ENCODE peak calls at places on chromosomes 13 and 19, in seven cellular contexts. W, T, V, N, U, I and E are unnamed samples.

GRCh38 chr13:45500492-45501174 is 35.9 kb downstream of the COG3 start:
- DNase-seq in V (no peak), N (peak), W (no peak), T (no peak), I (no peak), U (peak), E (no peak)

GRCh38 chr13:76812971-76813691 is 73.1 kb downstream of the KCTD12 start:
- DNase-seq in I (no peak), W (no peak), T (peak), U (no peak), N (peak), V (no peak), E (peak)

GRCh38 chr19:799076-799881 is 2.0 kb downstream of the PTBP1 start:
- DNase-seq in N (no peak), U (peak), V (no peak), W (peak), T (no peak), I (no peak), E (no peak)

GRCh38 chr19:55452381-55453325 is 8.8 kb downstream of the ISOC2 start:
- DNase-seq in N (no peak), U (peak), W (peak), I (peak), V (no peak), T (peak), E (peak)

GRCh38 chr13:106561551-106562170 is 6.3 kb downstream of the ARGLU1 start:
- DNase-seq in V (no peak), U (no peak), W (peak), T (no peak), N (no peak), I (peak), E (no peak)

GRCh38 chr13:90918551-90918950 is 428.9 kb upstream of the MIR17HG start:
- DNase-seq in I (no peak), T (no peak), V (no peak), U (no peak), N (peak), W (no peak), E (no peak)

GRCh38 chr13:44591316-44591715 is 15.2 kb upstream of the TSC22D1 start:
- DNase-seq in N (no peak), V (no peak), U (no peak), T (no peak), I (no peak), W (peak), E (no peak)

GRCh38 chr19:10760268-10760944 is 42.5 kb downstream of the DNM2 start:
- DNase-seq in W (no peak), N (no peak), V (no peak), U (no peak), I (peak), T (no peak), E (no peak)

GRCh38 chr19:34171539-34171876 is 796 bp upstream of the LSM14A start:
- DNase-seq in V (no peak), T (no peak), W (no peak), I (peak), U (no peak), N (peak), E (no peak)

GRCh38 chr13:70893832-70894231 is 785.6 kb upstream of the KLHL1 start:
- DNase-seq in U (no peak), T (no peak), I (no peak), V (no peak), N (no peak), W (peak), E (no peak)

GRCh38 chr13:77325371-77325941 is 1.4 kb downstream of the MYCBP2 start:
- DNase-seq in W (no peak), N (no peak), I (no peak), V (no peak), T (no peak), U (peak), E (no peak)

GRCh38 chr13:71864981-71865857 is 1.8 kb downstream of the DACH1 start:
- DNase-seq in W (peak), U (no peak), V (no peak), I (peak), N (no peak), T (peak), E (peak)

GRCh38 chr19:7862413-7862951 is 11.7 kb downstream of the PRR36 start:
- DNase-seq in I (peak), W (peak), N (no peak), T (peak), U (no peak), V (peak), E (peak)

GRCh38 chr13:74554581-74555290 is 420.5 kb upstream of the KLF12 start:
- DNase-seq in T (no peak), I (no peak), U (no peak), N (no peak), W (no peak), V (no peak), E (no peak)

GRCh38 chr19:35856546-35857149 is at the start of gene KIRREL2:
- DNase-seq in I (peak), V (no peak), N (no peak), U (no peak), T (no peak), W (peak), E (no peak)

GRCh38 chr13:97057196-97057595 is 62.9 kb upstream of the OXGR1 start:
- DNase-seq in W (no peak), N (no peak), T (no peak), I (no peak), V (no peak), U (no peak), E (no peak)

GRCh38 chr19:5628470-5628869 is 5.6 kb downstream of the SAFB start:
- DNase-seq in I (no peak), W (no peak), N (no peak), V (no peak), T (peak), U (no peak), E (no peak)

GRCh38 chr13:86932935-86933334 is 738.2 kb upstream of the SLITRK5 start:
- DNase-seq in W (peak), I (no peak), U (no peak), N (no peak), T (no peak), V (no peak), E (no peak)